ENCODE peak calls at places on chromosomes 6 and 20, in six cellular contexts. J is pancreas, Q is astrocyte, D is esophagus squamous epithelium, Z is breast epithelium, B is ovary. O is an unnamed sample.

GRCh38 chr6:20946037-20946436 is 411.8 kb downstream of the CDKAL1 start:
- DNase-seq in J (no peak), Q (peak), D (no peak), Z (no peak), B (no peak), O (peak)

GRCh38 chr6:80454197-80454596 is 347.7 kb downstream of the BCKDHB start:
- DNase-seq in J (no peak), Q (peak), D (no peak), Z (no peak), B (no peak), O (peak)

GRCh38 chr6:163438940-163439335 is 24.4 kb downstream of the QKI start:
- DNase-seq in J (no peak), Q (no peak), D (no peak), Z (no peak), B (peak), O (no peak)

GRCh38 chr20:52983726-52984450 is 11.7 kb downstream of the TSHZ2 start:
- DNase-seq in J (no peak), Q (no peak), D (no peak), Z (no peak), B (no peak), O (no peak)

GRCh38 chr6:159151266-159151855 is 17.8 kb upstream of the FNDC1 start:
- DNase-seq in J (no peak), Q (no peak), D (no peak), Z (no peak), B (no peak), O (peak)

GRCh38 chr6:145567853-145568252 is 167.5 kb downstream of the EPM2A start:
- DNase-seq in J (no peak), Q (no peak), D (no peak), Z (no peak), B (no peak), O (no peak)

GRCh38 chr20:31517373-31517772 is 3.1 kb downstream of the HM13 start:
- DNase-seq in J (peak), Q (peak), D (no peak), Z (no peak), B (no peak), O (peak)

GRCh38 chr20:61117725-61118124 is 134.3 kb upstream of the CDH4 start:
- DNase-seq in J (no peak), Q (peak), D (no peak), Z (no peak), B (no peak), O (peak)

GRCh38 chr20:53276143-53276542 is 304.0 kb downstream of the TSHZ2 start:
- DNase-seq in J (peak), Q (no peak), D (no peak), Z (no peak), B (no peak), O (peak)

GRCh38 chr20:38023181-38024085 is 9.8 kb downstream of the TTI1 start:
- DNase-seq in J (no peak), Q (peak), D (no peak), Z (no peak), B (no peak), O (peak)

GRCh38 chr6:155143610-155144106 is 120.2 kb upstream of the CLDN20 start:
- DNase-seq in J (no peak), Q (no peak), D (no peak), Z (no peak), B (no peak), O (no peak)

GRCh38 chr6:128888444-128889175 is 5.7 kb downstream of the LAMA2 start:
- DNase-seq in J (no peak), Q (no peak), D (no peak), Z (no peak), B (no peak), O (no peak)

GRCh38 chr20:51440589-51440988 is 101.9 kb downstream of the NFATC2 start:
- DNase-seq in J (no peak), Q (no peak), D (no peak), Z (no peak), B (no peak), O (no peak)

GRCh38 chr6:145798530-145798929 is 16.1 kb downstream of the FBXO30 start:
- DNase-seq in J (no peak), Q (peak), D (no peak), Z (no peak), B (no peak), O (no peak)

GRCh38 chr20:58246346-58246745 is 17.9 kb upstream of the ANKRD60 start:
- DNase-seq in J (no peak), Q (peak), D (no peak), Z (no peak), B (no peak), O (peak)

GRCh38 chr20:51276331-51276730 is 253.4 kb upstream of the KCNG1 start:
- DNase-seq in J (no peak), Q (no peak), D (no peak), Z (no peak), B (no peak), O (no peak)

GRCh38 chr6:134451529-134451928 is 133.6 kb upstream of the SGK1 start:
- DNase-seq in J (no peak), Q (no peak), D (no peak), Z (no peak), B (no peak), O (no peak)
- TF ChIP-seq CTCF in J (no peak), Q (no peak), D (no peak), Z (no peak), B (no peak), O (no peak)

DNA sequence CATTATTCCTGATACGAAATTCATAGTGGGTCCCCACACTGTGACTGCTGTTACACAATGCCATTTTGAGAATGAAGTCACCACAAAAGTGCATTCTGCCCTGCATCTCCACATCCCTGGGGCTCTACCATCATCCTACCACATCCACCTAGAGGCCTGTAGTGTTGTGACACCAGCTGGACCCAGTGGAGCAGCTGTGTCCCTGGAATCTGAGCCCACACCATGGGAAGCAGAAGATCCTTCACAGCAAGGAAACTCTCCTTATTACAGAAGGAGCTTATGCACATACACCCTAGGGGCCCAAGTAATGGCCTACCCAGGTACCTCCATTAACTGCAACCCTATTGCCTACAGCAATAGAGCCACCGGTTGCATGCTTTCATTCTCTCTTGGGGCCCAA is 566.6 kb upstream of the EPHA7 start:
- DNase-seq in J (no peak), Q (no peak), D (no peak), Z (no peak), B (no peak), O (no peak)
- TF ChIP-seq CTCF in J (no peak), Q (no peak), D (no peak), Z (no peak), B (no peak), O (no peak)

DNA sequence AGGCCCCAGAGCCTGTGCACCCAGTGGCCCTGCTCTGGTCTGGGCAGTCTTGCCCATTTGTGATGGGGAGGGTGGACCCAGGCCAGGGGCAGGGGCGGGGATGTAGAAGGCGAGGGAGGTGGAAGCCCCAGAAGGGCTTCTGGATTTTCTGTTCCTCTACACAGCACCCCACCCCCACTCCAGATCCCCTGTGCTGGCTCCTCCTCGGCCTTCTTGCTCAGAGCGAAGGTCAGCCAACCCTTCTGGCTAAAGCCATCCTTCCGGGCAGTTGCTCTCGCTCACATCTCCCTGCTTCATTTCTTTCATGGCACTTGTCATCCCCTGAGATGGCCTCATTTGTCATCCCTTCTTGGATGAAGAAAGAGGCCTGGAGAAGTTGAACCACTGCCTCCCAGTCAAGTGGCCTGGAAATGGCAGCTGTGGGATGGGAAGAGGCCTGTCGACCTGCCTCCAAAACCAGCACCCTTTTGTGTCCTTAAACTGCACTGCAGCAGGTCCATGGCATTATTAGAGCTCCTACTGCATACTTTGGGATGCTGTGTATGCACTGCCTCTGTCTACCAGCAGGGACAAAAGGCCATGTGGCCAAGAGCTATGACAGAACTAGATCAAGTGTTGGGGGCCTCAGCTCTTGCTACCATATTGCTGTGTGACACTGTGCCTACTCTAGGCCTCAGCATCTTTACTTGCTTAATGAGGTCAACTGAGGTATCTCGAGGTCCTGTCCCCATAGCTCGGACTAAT is 19.9 kb downstream of the PEDS1 start:
- DNase-seq in J (no peak), Q (no peak), D (no peak), Z (no peak), B (no peak), O (no peak)
- TF ChIP-seq CTCF in J (no peak), Q (no peak), D (no peak), Z (no peak), B (no peak), O (no peak)

GRCh38 chr6:3231213-3232016 is 4.0 kb upstream of the TUBB2B start:
- DNase-seq in J (peak), Q (peak), D (no peak), Z (no peak), B (peak), O (peak)
- TF ChIP-seq CTCF in J (no peak), Q (no peak), D (no peak), Z (no peak), B (no peak), O (no peak)